ENCODE peak calls at places on chromosomes 12 and 14, in four cellular contexts. N is BE2C, G is brain microvascular endothelial cell, W is OCI-LY7. L is an unnamed sample.

GRCh38 chr14:94485944-94486841 is 10.2 kb upstream of the SERPINA9 start:
- DNase-seq in N (peak; percentile 76), G (peak; percentile 25), W (peak; percentile 34), L (no peak)

GRCh38 chr12:22598141-22598762 is 26.7 kb upstream of the ETNK1 start:
- DNase-seq in N (no peak), G (no peak), W (no peak), L (no peak)

GRCh38 chr12:124433147-124433874 is 134.1 kb downstream of the NCOR2 start:
- DNase-seq in N (peak; percentile 61), G (no peak), W (no peak), L (no peak)

GRCh38 chr14:30849354-30849753 is 25.0 kb upstream of the COCH start:
- DNase-seq in N (no peak), G (no peak), W (no peak), L (no peak)

GRCh38 chr14:74296037-74296467 is 6.7 kb downstream of the ABCD4 start:
- DNase-seq in N (no peak), G (no peak), W (no peak), L (no peak)

GRCh38 chr12:1662761-1663439 is 28.0 kb upstream of the ADIPOR2 start:
- DNase-seq in N (no peak), G (no peak), W (no peak), L (no peak)

GRCh38 chr12:98423963-98424362 is 91.4 kb upstream of the TMPO start:
- DNase-seq in N (no peak), G (no peak), W (no peak), L (no peak)

GRCh38 chr14:72598328-72598727 is 295.6 kb downstream of the DPF3 start:
- DNase-seq in N (no peak), G (no peak), W (peak; percentile 2), L (no peak)

GRCh38 chr12:57452937-57453509 is 2.1 kb upstream of the INHBE start:
- DNase-seq in N (peak; percentile 90), G (peak; percentile 81), W (peak; percentile 71), L (peak; percentile 51)

GRCh38 chr14:89417469-89418225 is 614 bp upstream of the FOXN3 start:
- DNase-seq in N (peak; percentile 65), G (peak; percentile 37), W (peak; percentile 86), L (no peak)

DNA sequence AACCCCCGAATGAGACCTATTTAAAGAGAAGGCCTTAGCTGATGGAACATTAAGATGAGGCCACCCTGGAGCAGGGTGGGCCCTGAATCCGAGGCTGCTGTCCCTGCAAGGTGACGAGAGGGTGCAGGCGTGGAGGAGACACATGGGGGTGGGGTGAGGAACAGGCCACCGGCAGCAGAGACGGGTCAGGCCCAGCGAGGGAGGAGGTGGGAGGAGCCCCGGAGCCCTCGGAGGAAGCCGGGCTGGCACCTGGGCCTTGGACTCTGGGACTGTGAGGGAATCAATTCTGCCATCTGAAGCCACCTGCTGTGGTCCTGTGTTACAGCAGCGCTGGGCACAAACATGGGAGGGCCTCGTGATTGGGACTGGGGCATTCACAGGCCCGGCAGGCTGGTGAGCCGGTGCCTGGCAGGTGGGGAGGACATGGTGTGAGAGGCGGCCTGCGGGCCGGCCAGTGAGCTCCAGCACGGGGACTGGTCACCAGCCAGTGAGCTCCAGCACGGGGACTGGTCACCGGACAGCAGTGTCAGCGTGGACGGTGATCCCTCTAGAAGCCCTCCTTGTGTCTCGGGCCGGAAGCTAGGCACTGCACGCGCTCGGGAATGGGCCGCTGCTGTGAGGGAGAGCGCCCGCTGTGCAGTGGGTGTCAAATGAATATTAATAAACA is 46.7 kb downstream of the NOC4L start:
- DNase-seq in N (no peak), G (no peak), W (no peak), L (no peak)
- H3K4me3 ChIP-seq in N (no peak overlapping the region), G (no peak overlapping the region), W (no peak overlapping the region), L (no peak overlapping the region)

GRCh38 chr12:6364037-6364360 is 11.4 kb downstream of the SCNN1A start:
- DNase-seq in N (no peak), G (no peak), W (no peak), L (no peak)
- H3K4me3 ChIP-seq in N (no peak overlapping the region), G (peak overlapping the region; percentile 52), W (no peak overlapping the region), L (no peak overlapping the region)

DNA sequence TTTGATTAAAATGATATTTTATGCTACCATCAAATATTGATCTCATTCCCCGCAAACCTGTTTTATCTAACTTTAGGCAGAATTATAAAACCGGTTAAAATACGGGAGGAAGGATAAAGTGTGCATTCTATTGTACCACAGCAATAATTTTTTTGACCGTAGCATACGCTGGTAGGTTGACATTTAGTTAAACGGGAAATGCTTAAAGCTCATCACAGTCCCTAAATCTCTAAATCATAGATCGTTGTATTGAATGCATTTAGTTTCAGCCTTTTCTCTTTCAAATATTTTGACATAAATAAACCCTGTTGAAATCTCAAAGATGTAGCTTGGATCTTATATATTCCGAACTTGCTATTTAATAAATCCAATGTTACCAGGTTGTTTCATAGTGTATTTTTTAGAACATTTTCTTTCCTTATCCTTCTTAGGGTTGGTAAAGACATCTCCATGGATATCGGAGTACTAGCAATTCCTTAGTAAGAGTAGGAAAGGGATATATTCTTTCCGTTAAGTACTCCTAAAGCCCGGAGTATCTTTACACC is 811 bp downstream of the CLEC2B start:
- DNase-seq in N (no peak), G (no peak), W (peak; percentile 35), L (no peak)
- H3K4me3 ChIP-seq in N (no peak overlapping the region), G (no peak overlapping the region), W (peak overlapping the region; percentile 70), L (no peak overlapping the region)

GRCh38 chr12:93109794-93110203 is 180.7 kb upstream of the EEA1 start:
- DNase-seq in N (no peak), G (no peak), W (no peak), L (no peak)
- H3K4me3 ChIP-seq in N (no peak overlapping the region), G (no peak overlapping the region), W (no peak overlapping the region), L (no peak overlapping the region)

GRCh38 chr14:20435454-20436362 is at the start of gene KLHL33:
- DNase-seq in N (no peak), G (no peak), W (no peak), L (no peak)
- H3K4me3 ChIP-seq in N (no peak within 1 kb of the TSS), G (peak within 1 kb of the TSS; percentile 39), W (no peak within 1 kb of the TSS), L (peak within 1 kb of the TSS; percentile 22)

GRCh38 chr14:101253948-101254347 is 307.3 kb upstream of the DIO3 start:
- DNase-seq in N (no peak), G (no peak), W (no peak), L (no peak)

GRCh38 chr14:101254805-101255764 is 306.2 kb upstream of the DIO3 start:
- DNase-seq in N (no peak), G (no peak), W (no peak), L (no peak)

GRCh38 chr14:101257551-101257950 is 303.7 kb upstream of the DIO3 start:
- DNase-seq in N (no peak), G (no peak), W (no peak), L (no peak)

GRCh38 chr14:101255765-101256125 is 305.6 kb upstream of the DIO3 start:
- DNase-seq in N (no peak), G (no peak), W (no peak), L (no peak)

GRCh38 chr14:101256266-101256665 is 305.0 kb upstream of the DIO3 start:
- DNase-seq in N (no peak), G (no peak), W (no peak), L (no peak)
- H3K4me3 ChIP-seq in N (no peak overlapping the region), G (no peak overlapping the region), W (no peak overlapping the region), L (no peak overlapping the region)

GRCh38 chr14:50530794-50531193 is 1.6 kb downstream of the MAP4K5 start:
- DNase-seq in N (no peak), G (no peak), W (peak; percentile 10), L (no peak)

GRCh38 chr14:50531595-50532501 is 521 bp downstream of the MAP4K5 start:
- DNase-seq in N (peak; percentile 62), G (peak; percentile 12), W (peak; percentile 68), L (no peak)

GRCh38 chr14:50529288-50530179 is 2.8 kb downstream of the MAP4K5 start:
- DNase-seq in N (no peak), G (peak; percentile 34), W (no peak), L (no peak)

GRCh38 chr14:50532502-50533313 is at the start of gene MAP4K5:
- DNase-seq in N (peak; percentile 96), G (peak; percentile 80), W (peak; percentile 93), L (peak; percentile 68)

DNA sequence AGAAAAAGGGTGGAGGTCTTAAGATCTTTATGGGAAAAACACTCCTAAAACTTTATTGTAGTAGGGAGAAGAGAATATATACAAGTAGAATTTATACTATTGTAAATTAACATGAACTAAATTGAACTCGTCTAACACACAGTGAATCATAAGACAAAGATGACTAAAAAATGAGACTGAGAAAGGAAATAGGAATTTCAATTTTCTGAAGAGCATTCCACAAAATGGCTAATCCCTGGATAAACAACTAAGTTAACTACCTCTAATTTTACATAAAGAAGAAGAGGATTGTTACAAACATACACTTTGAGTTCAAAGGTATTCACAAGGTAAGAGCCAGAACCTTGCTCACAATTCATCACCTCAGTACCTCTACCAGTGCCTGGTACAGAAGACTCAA is 2.0 kb downstream of the MAP4K5 start:
- DNase-seq in N (no peak), G (no peak), W (no peak), L (no peak)
- H3K4me3 ChIP-seq in N (peak overlapping the region; percentile 81), G (peak overlapping the region; percentile 84), W (peak overlapping the region; percentile 89), L (peak overlapping the region; percentile 90)

DNA sequence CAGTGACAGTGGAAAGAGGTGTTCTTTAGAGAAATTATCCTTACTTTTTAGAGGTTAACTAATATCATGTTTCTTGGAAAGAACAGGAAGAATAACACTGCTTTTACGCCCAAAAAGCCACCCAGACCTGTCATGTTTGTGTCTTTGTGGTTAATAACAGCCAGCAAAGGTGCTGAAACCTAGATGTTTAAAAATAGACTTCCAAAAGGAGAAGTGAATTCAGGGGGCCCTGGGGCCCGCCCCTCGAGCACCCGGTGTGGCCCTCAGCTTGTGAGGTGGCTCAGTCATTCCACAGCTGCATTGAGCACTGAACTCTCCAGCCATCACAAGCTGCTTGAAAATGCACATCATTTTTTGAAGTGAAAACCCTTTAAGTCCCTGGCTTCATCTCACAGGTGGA is 20.8 kb upstream of the AMN start:
- DNase-seq in N (no peak), G (no peak), W (peak; percentile 93), L (no peak)
- H3K4me3 ChIP-seq in N (no peak overlapping the region), G (no peak overlapping the region), W (peak overlapping the region; percentile 36), L (no peak overlapping the region)

DNA sequence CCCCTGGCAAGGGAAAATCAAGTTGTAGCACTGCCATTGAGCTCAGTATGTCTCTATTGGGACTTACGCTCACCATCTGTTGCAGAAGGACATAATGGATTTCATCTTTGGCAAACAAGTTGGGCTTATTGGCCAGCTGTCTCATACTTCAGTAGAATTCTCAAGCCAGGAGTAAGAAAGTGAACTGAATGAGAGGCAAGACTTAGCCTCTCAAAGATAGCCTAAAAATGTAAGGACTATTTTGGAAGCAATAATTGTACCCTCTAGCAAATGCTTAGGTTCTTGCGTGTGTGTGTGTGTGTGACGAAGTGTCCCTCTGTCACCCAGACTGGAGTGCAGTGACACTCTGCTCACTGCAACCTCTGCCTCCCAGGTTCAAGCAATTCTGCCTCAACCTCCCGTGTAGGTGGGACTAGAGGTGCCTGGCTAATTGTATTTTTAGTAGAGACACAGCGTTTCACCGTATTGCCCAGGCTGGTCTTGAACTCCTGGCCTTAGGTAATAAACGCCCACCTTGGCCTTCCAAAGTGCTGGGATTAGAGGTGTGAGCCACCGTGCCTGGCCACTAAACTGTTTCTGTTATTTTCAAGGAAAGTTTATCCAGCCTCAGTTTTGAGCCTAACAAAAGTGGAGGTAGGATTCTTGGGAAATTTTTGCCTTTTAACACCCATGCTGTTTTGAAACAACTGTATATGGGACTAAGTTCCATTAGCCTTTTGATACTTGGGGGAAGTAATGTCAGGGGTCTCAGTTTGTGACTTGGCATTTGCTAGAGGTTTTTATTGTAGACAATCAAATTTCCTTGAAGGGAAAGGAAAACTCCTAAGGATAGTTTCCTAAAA is 7.0 kb downstream of the HNRNPA1 start:
- DNase-seq in N (no peak), G (no peak), W (no peak), L (no peak)
- H3K4me3 ChIP-seq in N (no peak overlapping the region), G (no peak overlapping the region), W (no peak overlapping the region), L (no peak overlapping the region)

L was measured in skeletal muscle cell.